ENCODE peak calls at places on chromosomes 11 and 22, in six cellular contexts. One of them, this sample, is unnamed. For H3K4me1 and H3K9me3, the result is how much of the 10 kb centered on the place peaks cover.

GRCh38 chr11:34788642-34789041 is 127.5 kb downstream of the APIP start:
- DNase-seq in neuronal stem cell: no peak
- DNase-seq in SJSA1: no peak
- DNase-seq in tibial artery: no peak
- DNase-seq in fibroblast of lung: no peak
- DNase-seq in adipocyte: no peak
- DNase-seq in this sample: no peak

GRCh38 chr11:75029836-75030631 is 41.3 kb downstream of the NEU3 start:
- DNase-seq in neuronal stem cell: no peak
- DNase-seq in SJSA1: no peak
- DNase-seq in tibial artery: no peak
- DNase-seq in fibroblast of lung: no peak
- DNase-seq in adipocyte: no peak
- DNase-seq in this sample: no peak

GRCh38 chr11:125036933-125037332 is 26.2 kb upstream of the SLC37A2 start:
- DNase-seq in neuronal stem cell: no peak
- DNase-seq in SJSA1: no peak
- DNase-seq in tibial artery: no peak
- DNase-seq in fibroblast of lung: peak
- DNase-seq in adipocyte: no peak
- DNase-seq in this sample: no peak

GRCh38 chr11:38814670-38815069 is 2216.6 kb upstream of the RAG2 start:
- DNase-seq in neuronal stem cell: no peak
- DNase-seq in SJSA1: no peak
- DNase-seq in tibial artery: no peak
- DNase-seq in fibroblast of lung: no peak
- DNase-seq in adipocyte: no peak
- DNase-seq in this sample: no peak

GRCh38 chr11:55966391-55966790 is 3.4 kb downstream of the OR10AG1 start:
- DNase-seq in neuronal stem cell: no peak
- DNase-seq in SJSA1: no peak
- DNase-seq in tibial artery: no peak
- DNase-seq in fibroblast of lung: no peak
- DNase-seq in adipocyte: no peak
- DNase-seq in this sample: no peak

GRCh38 chr11:68796779-68797178 is 44.9 kb downstream of the CPT1A start:
- DNase-seq in neuronal stem cell: no peak
- DNase-seq in SJSA1: no peak
- DNase-seq in tibial artery: no peak
- DNase-seq in fibroblast of lung: no peak
- DNase-seq in adipocyte: no peak
- DNase-seq in this sample: no peak

GRCh38 chr11:121572581-121573059 is 119.9 kb upstream of the SORL1-AS1 start:
- DNase-seq in neuronal stem cell: no peak
- DNase-seq in SJSA1: no peak
- DNase-seq in tibial artery: no peak
- DNase-seq in fibroblast of lung: no peak
- DNase-seq in adipocyte: no peak
- DNase-seq in this sample: no peak

GRCh38 chr11:19929147-19929546 is 216.5 kb downstream of the NAV2 start:
- DNase-seq in neuronal stem cell: no peak
- DNase-seq in SJSA1: no peak
- DNase-seq in tibial artery: no peak
- DNase-seq in fibroblast of lung: no peak
- DNase-seq in adipocyte: no peak
- DNase-seq in this sample: no peak

GRCh38 chr11:8011981-8012444 is 24.9 kb downstream of the EIF3F start:
- DNase-seq in neuronal stem cell: no peak
- DNase-seq in SJSA1: peak
- DNase-seq in tibial artery: no peak
- DNase-seq in fibroblast of lung: peak
- DNase-seq in adipocyte: peak
- DNase-seq in this sample: no peak

GRCh38 chr11:101169944-101170343 is 40.3 kb upstream of the PGR start:
- DNase-seq in neuronal stem cell: no peak
- DNase-seq in SJSA1: no peak
- DNase-seq in tibial artery: no peak
- DNase-seq in fibroblast of lung: no peak
- DNase-seq in adipocyte: no peak
- DNase-seq in this sample: no peak

GRCh38 chr22:17884951-17885350 is 110.7 kb upstream of the BID start:
- DNase-seq in neuronal stem cell: no peak
- DNase-seq in SJSA1: no peak
- DNase-seq in tibial artery: no peak
- DNase-seq in fibroblast of lung: no peak
- DNase-seq in adipocyte: no peak
- DNase-seq in this sample: no peak

GRCh38 chr11:91952056-91952455 is 272.6 kb upstream of the FAT3 start:
- DNase-seq in neuronal stem cell: no peak
- DNase-seq in SJSA1: no peak
- DNase-seq in tibial artery: no peak
- DNase-seq in fibroblast of lung: no peak
- DNase-seq in adipocyte: no peak
- DNase-seq in this sample: no peak

DNA sequence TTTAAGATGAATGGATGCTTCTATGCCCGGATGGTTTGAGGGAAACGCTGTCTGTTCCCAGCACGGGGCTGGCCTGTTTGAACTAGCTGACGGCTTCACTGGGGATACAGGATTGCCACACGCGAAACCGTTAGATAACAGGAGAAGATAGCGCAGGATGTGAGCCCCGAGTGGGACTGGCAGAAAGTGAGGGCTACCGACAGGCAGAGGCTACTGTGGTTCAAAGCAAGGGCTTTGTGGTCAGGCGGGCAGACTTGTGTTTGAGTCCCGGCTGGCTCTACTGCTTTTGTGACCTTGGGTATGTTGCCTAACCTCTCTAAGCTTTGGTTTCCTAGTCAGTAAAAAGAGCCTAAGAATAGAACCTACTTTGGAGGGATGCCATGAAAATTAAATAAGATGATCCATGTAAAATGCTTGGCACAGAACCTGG is 2.8 kb upstream of the OAF start:
- DNase-seq in neuronal stem cell: no peak
- DNase-seq in SJSA1: no peak
- DNase-seq in tibial artery: no peak
- DNase-seq in fibroblast of lung: peak
- DNase-seq in adipocyte: no peak
- DNase-seq in this sample: no peak
- H3K4me1 ChIP-seq in neuronal stem cell: under half
- H3K4me1 ChIP-seq in SJSA1: under half
- H3K4me1 ChIP-seq in tibial artery: under half
- H3K4me1 ChIP-seq in fibroblast of lung: under half
- H3K4me1 ChIP-seq in adipocyte: under half
- H3K4me1 ChIP-seq in this sample: under half

DNA sequence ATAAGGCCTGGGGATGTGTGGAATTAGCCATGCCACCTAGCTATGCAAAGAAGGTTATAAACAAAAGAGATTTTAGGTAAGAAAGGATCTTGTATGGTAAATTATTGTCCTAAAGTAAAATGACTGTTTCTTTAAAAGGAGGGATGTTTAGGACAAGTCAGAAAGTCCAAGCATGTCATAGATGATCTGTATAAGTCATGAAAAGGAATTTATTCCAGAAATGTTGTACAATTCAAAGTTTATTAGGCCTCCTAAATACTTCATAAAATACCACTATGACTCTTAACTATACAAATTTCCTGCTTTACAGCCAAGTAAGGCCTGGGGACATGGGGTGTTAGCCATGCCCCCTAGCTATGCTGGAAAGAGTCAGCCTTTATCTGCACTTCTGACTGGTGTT is 22.7 kb downstream of the OR5A2 start:
- DNase-seq in neuronal stem cell: no peak
- DNase-seq in SJSA1: no peak
- DNase-seq in tibial artery: no peak
- DNase-seq in fibroblast of lung: no peak
- DNase-seq in adipocyte: no peak
- DNase-seq in this sample: no peak
- H3K9me3 ChIP-seq in neuronal stem cell: under half
- H3K9me3 ChIP-seq in SJSA1: under half
- H3K9me3 ChIP-seq in tibial artery: under half
- H3K9me3 ChIP-seq in fibroblast of lung: under half
- H3K9me3 ChIP-seq in adipocyte: under half
- H3K9me3 ChIP-seq in this sample: under half

GRCh38 chr11:31806186-31806943 is 4.8 kb downstream of the PAX6 start:
- DNase-seq in neuronal stem cell: no peak
- DNase-seq in SJSA1: no peak
- DNase-seq in tibial artery: no peak
- DNase-seq in fibroblast of lung: no peak
- DNase-seq in adipocyte: no peak
- DNase-seq in this sample: no peak
- H3K4me1 ChIP-seq in neuronal stem cell: under half
- H3K4me1 ChIP-seq in SJSA1: under half
- H3K4me1 ChIP-seq in tibial artery: under half
- H3K4me1 ChIP-seq in fibroblast of lung: under half
- H3K4me1 ChIP-seq in adipocyte: under half
- H3K4me1 ChIP-seq in this sample: under half

GRCh38 chr22:47588583-47588970 is 826.1 kb downstream of the TBC1D22A start:
- DNase-seq in neuronal stem cell: no peak
- DNase-seq in SJSA1: no peak
- DNase-seq in tibial artery: peak
- DNase-seq in fibroblast of lung: no peak
- DNase-seq in adipocyte: no peak
- DNase-seq in this sample: no peak
- H3K9me3 ChIP-seq in neuronal stem cell: under half
- H3K9me3 ChIP-seq in SJSA1: under half
- H3K9me3 ChIP-seq in tibial artery: under half
- H3K9me3 ChIP-seq in fibroblast of lung: under half
- H3K9me3 ChIP-seq in adipocyte: under half
- H3K9me3 ChIP-seq in this sample: under half

DNA sequence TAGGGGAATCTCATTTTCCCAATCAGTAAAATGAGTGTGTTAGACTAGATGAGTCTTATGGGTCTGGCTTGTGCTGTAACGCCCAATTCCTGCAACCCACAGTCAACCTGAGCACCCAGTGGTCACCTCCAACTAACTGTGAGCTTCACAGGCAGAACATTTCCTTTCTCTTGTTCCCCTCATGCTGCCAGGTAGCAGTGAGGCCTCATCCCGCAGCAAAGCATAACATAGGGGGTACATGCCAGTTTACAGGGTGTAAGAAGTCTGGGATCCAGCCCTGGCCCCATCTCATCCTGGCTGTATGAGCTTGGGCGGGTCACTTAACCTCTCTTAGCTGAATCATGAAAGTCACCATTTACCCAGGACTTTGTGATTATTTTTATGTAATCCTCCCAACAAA is 3.7 kb downstream of the EFEMP2 start:
- DNase-seq in neuronal stem cell: no peak
- DNase-seq in SJSA1: no peak
- DNase-seq in tibial artery: no peak
- DNase-seq in fibroblast of lung: no peak
- DNase-seq in adipocyte: no peak
- DNase-seq in this sample: no peak
- H3K4me1 ChIP-seq in neuronal stem cell: under half
- H3K4me1 ChIP-seq in SJSA1: under half
- H3K4me1 ChIP-seq in tibial artery: under half
- H3K4me1 ChIP-seq in fibroblast of lung: under half
- H3K4me1 ChIP-seq in adipocyte: under half
- H3K4me1 ChIP-seq in this sample: under half

GRCh38 chr11:133547808-133548494 is 15.7 kb upstream of the OPCML start:
- DNase-seq in neuronal stem cell: no peak
- DNase-seq in SJSA1: no peak
- DNase-seq in tibial artery: no peak
- DNase-seq in fibroblast of lung: no peak
- DNase-seq in adipocyte: no peak
- DNase-seq in this sample: no peak
- H3K9me3 ChIP-seq in neuronal stem cell: under half
- H3K9me3 ChIP-seq in SJSA1: under half
- H3K9me3 ChIP-seq in tibial artery: under half
- H3K9me3 ChIP-seq in fibroblast of lung: under half
- H3K9me3 ChIP-seq in adipocyte: under half
- H3K9me3 ChIP-seq in this sample: under half

GRCh38 chr22:27377901-27378300 is 423.7 kb downstream of the MN1 start:
- DNase-seq in neuronal stem cell: no peak
- DNase-seq in SJSA1: no peak
- DNase-seq in tibial artery: no peak
- DNase-seq in fibroblast of lung: no peak
- DNase-seq in adipocyte: peak
- DNase-seq in this sample: no peak

GRCh38 chr22:27380826-27381225 is 420.7 kb downstream of the MN1 start:
- DNase-seq in neuronal stem cell: no peak
- DNase-seq in SJSA1: no peak
- DNase-seq in tibial artery: no peak
- DNase-seq in fibroblast of lung: no peak
- DNase-seq in adipocyte: no peak
- DNase-seq in this sample: no peak

GRCh38 chr22:27377501-27377900 is 424.1 kb downstream of the MN1 start:
- DNase-seq in neuronal stem cell: no peak
- DNase-seq in SJSA1: no peak
- DNase-seq in tibial artery: no peak
- DNase-seq in fibroblast of lung: no peak
- DNase-seq in adipocyte: no peak
- DNase-seq in this sample: no peak

GRCh38 chr22:27378994-27379393 is 422.6 kb downstream of the MN1 start:
- DNase-seq in neuronal stem cell: no peak
- DNase-seq in SJSA1: no peak
- DNase-seq in tibial artery: no peak
- DNase-seq in fibroblast of lung: no peak
- DNase-seq in adipocyte: no peak
- DNase-seq in this sample: no peak

GRCh38 chr22:27378343-27378800 is 423.2 kb downstream of the MN1 start:
- DNase-seq in neuronal stem cell: no peak
- DNase-seq in SJSA1: no peak
- DNase-seq in tibial artery: no peak
- DNase-seq in fibroblast of lung: no peak
- DNase-seq in adipocyte: no peak
- DNase-seq in this sample: no peak
- H3K4me1 ChIP-seq in neuronal stem cell: under half
- H3K4me1 ChIP-seq in SJSA1: under half
- H3K4me1 ChIP-seq in tibial artery: under half
- H3K4me1 ChIP-seq in fibroblast of lung: under half
- H3K4me1 ChIP-seq in adipocyte: under half
- H3K4me1 ChIP-seq in this sample: under half

GRCh38 chr22:49747130-49747529 is 80.5 kb downstream of the BRD1 start:
- DNase-seq in neuronal stem cell: no peak
- DNase-seq in SJSA1: no peak
- DNase-seq in tibial artery: no peak
- DNase-seq in fibroblast of lung: no peak
- DNase-seq in adipocyte: no peak
- DNase-seq in this sample: no peak
- H3K9me3 ChIP-seq in neuronal stem cell: under half
- H3K9me3 ChIP-seq in SJSA1: under half
- H3K9me3 ChIP-seq in tibial artery: under half
- H3K9me3 ChIP-seq in fibroblast of lung: under half
- H3K9me3 ChIP-seq in adipocyte: under half
- H3K9me3 ChIP-seq in this sample: under half